ENCODE peak calls at places on chromosomes 6 and 20, in seven cellular contexts. E, Z, T, C, X, R and V are unnamed samples.
A peak's percentile ranks its signal among the peaks of the same experiment; 100 is the strongest.

GRCh38 chr6:112833546-112834215 is 486.6 kb downstream of the RFPL4B start:
- DNase-seq in Z (peak; percentile 17), R (peak; percentile 52), E (no peak), X (no peak), C (no peak), T (peak; percentile 48), V (no peak)

GRCh38 chr6:32945106-32945761 is 4.4 kb upstream of the HLA-DMB start:
- DNase-seq in R (no peak), E (no peak), X (no peak), T (peak; percentile 52), Z (no peak), C (no peak), V (no peak)

GRCh38 chr20:53960586-53961386 is 109.6 kb downstream of the BCAS1 start:
- DNase-seq in X (no peak), E (no peak), T (peak; percentile 11), R (no peak), C (no peak), Z (no peak), V (no peak)

GRCh38 chr20:33893314-33893713 is 82.2 kb downstream of the CHMP4B start:
- DNase-seq in T (peak; percentile 81), C (no peak), Z (no peak), X (no peak), R (no peak), E (no peak), V (no peak)

GRCh38 chr6:7805088-7805756 is 79.3 kb downstream of the BMP6 start:
- DNase-seq in T (no peak), X (no peak), C (no peak), E (peak; percentile 11), R (no peak), Z (no peak), V (no peak)

GRCh38 chr20:35225319-35226125 is 968 bp upstream of the MMP24 start:
- DNase-seq in X (peak; percentile 51), C (no peak), E (no peak), T (no peak), R (no peak), Z (no peak), V (no peak)

GRCh38 chr20:5008743-5009142 is 7.4 kb upstream of the SLC23A2 start:
- DNase-seq in C (no peak), X (no peak), T (no peak), Z (no peak), R (no peak), E (no peak), V (no peak)

GRCh38 chr6:168118935-168119334 is 39.9 kb upstream of the FRMD1 start:
- DNase-seq in E (no peak), T (no peak), Z (no peak), R (no peak), C (no peak), X (no peak), V (no peak)

GRCh38 chr6:25217275-25217674 is 61.9 kb upstream of the CARMIL1 start:
- DNase-seq in Z (no peak), T (peak; percentile 62), X (no peak), R (no peak), C (no peak), E (no peak), V (no peak)

GRCh38 chr6:148251286-148251685 is 91.4 kb upstream of the SASH1 start:
- DNase-seq in T (peak; percentile 77), R (peak; percentile 35), C (no peak), E (no peak), X (no peak), Z (no peak), V (no peak)

GRCh38 chr20:24778585-24779031 is 170.5 kb upstream of the CST7 start:
- DNase-seq in X (peak; percentile 26), E (no peak), Z (peak; percentile 73), C (no peak), R (no peak), T (no peak), V (no peak)

GRCh38 chr6:105790635-105791034 is 295.5 kb upstream of the PRDM1 start:
- DNase-seq in R (no peak), E (no peak), C (no peak), Z (no peak), X (no peak), T (no peak), V (no peak)

GRCh38 chr6:40328376-40328987 is 258.7 kb downstream of the LRFN2 start:
- DNase-seq in E (no peak), C (no peak), R (no peak), Z (peak; percentile 60), T (no peak), X (peak; percentile 94), V (no peak)

GRCh38 chr6:38750968-38751615 is 36.0 kb downstream of the DNAH8 start:
- DNase-seq in X (no peak), Z (no peak), T (no peak), R (no peak), C (no peak), E (no peak), V (no peak)

GRCh38 chr6:167311286-167311685 is 13.6 kb upstream of the TTLL2 start:
- DNase-seq in C (no peak), T (no peak), X (no peak), Z (no peak), R (no peak), E (peak; percentile 40), V (no peak)

GRCh38 chr6:43742285-43742684 is 27.7 kb upstream of the VEGFA start:
- DNase-seq in R (no peak), T (no peak), Z (no peak), E (no peak), X (peak; percentile 46), C (no peak), V (no peak)

GRCh38 chr6:45419574-45420082 is 41.9 kb upstream of the SUPT3H start:
- DNase-seq in E (peak; percentile 75), Z (no peak), C (peak; percentile 28), T (peak; percentile 75), R (no peak), X (peak; percentile 89), V (peak; percentile 87)

GRCh38 chr20:2333821-2334220 is 38.0 kb downstream of the TGM3 start:
- DNase-seq in T (no peak), R (no peak), E (no peak), C (no peak), Z (no peak), X (peak; percentile 38), V (no peak)

GRCh38 chr6:137341721-137342195 is 122.6 kb upstream of the IFNGR1 start:
- DNase-seq in R (no peak), C (peak; percentile 20), T (peak; percentile 84), E (peak; percentile 32), X (peak; percentile 67), Z (peak; percentile 44), V (peak; percentile 75)

GRCh38 chr6:129709909-129710721 is at the start of gene ARHGAP18:
- DNase-seq in R (peak; percentile 75), Z (peak; percentile 60), X (peak; percentile 96), C (peak; percentile 37), T (peak; percentile 98), E (peak; percentile 86), V (peak; percentile 95)

GRCh38 chr6:52325695-52326471 is 36.1 kb upstream of the PAQR8 start:
- DNase-seq in C (no peak), E (peak; percentile 27), T (peak; percentile 19), X (peak; percentile 87), R (no peak), Z (no peak), V (no peak)

GRCh38 chr20:40249805-40250204 is 439.2 kb downstream of the MAFB start:
- DNase-seq in R (no peak), E (no peak), Z (no peak), X (no peak), C (no peak), T (no peak), V (no peak)

GRCh38 chr6:75296811-75297779 is 12.5 kb upstream of the TMEM30A start:
- DNase-seq in R (peak; percentile 67), Z (peak; percentile 29), T (peak; percentile 78), X (no peak), C (no peak), E (peak; percentile 17), V (no peak)

GRCh38 chr6:145848555-145848954 is 34.0 kb upstream of the FBXO30 start:
- DNase-seq in Z (no peak), E (no peak), C (no peak), R (no peak), T (no peak), X (no peak), V (no peak)

GRCh38 chr6:141562801-141563763 is 569.6 kb upstream of the GJE1 start:
- DNase-seq in X (peak; percentile 71), T (peak; percentile 94), R (peak; percentile 94), C (peak; percentile 5), Z (peak; percentile 51), E (peak; percentile 90), V (peak; percentile 69)

GRCh38 chr6:24721461-24722215 is 2.7 kb upstream of the C6orf62 start:
- DNase-seq in E (no peak), C (no peak), R (no peak), X (no peak), Z (no peak), T (no peak), V (peak; percentile 95)

GRCh38 chr20:11249239-11249638 is 575.4 kb upstream of the JAG1 start:
- DNase-seq in C (no peak), E (no peak), R (no peak), Z (no peak), T (no peak), X (no peak), V (no peak)

GRCh38 chr6:3943373-3943772 is 94.2 kb downstream of the FAM50B start:
- DNase-seq in X (no peak), T (no peak), E (no peak), Z (no peak), R (no peak), C (no peak), V (no peak)

GRCh38 chr6:21905531-21905930 is 312.0 kb downstream of the SOX4 start:
- DNase-seq in X (no peak), C (no peak), Z (no peak), E (no peak), R (no peak), T (no peak), V (no peak)

GRCh38 chr6:34560366-34561226 is 4.5 kb upstream of the SPDEF start:
- DNase-seq in C (no peak), T (peak; percentile 60), Z (peak; percentile 39), X (peak; percentile 80), R (no peak), E (peak; percentile 35), V (no peak)

GRCh38 chr20:46446851-46447250 is 40.4 kb upstream of the ELMO2 start:
- DNase-seq in E (no peak), X (no peak), T (no peak), R (no peak), C (no peak), Z (no peak), V (no peak)

GRCh38 chr6:79872986-79873385 is 74.4 kb downstream of the ELOVL4 start:
- DNase-seq in T (peak; percentile 86), R (no peak), C (no peak), Z (no peak), X (no peak), E (no peak), V (no peak)

GRCh38 chr6:52087498-52087999 is at the start of gene PKHD1:
- DNase-seq in Z (no peak), C (no peak), T (no peak), X (peak; percentile 52), E (no peak), R (no peak), V (no peak)

GRCh38 chr6:81944661-81945060 is 192.2 kb upstream of the TENT5A start:
- DNase-seq in R (no peak), T (no peak), C (no peak), Z (no peak), E (no peak), X (no peak), V (no peak)

GRCh38 chr6:111411978-111412574 is 70.9 kb downstream of the REV3L start:
- DNase-seq in T (no peak), X (no peak), C (no peak), R (no peak), Z (no peak), E (no peak), V (no peak)

GRCh38 chr6:152609125-152609670 is 28.0 kb downstream of the SYNE1 start:
- DNase-seq in X (no peak), Z (no peak), E (no peak), R (no peak), T (no peak), C (no peak), V (no peak)